ENCODE peak calls at places on chromosomes 2 and 18, in four cellular contexts. Q, D, A and M are unnamed samples.
A peak's percentile ranks its signal among the peaks of the same experiment; 100 is the strongest.

GRCh38 chr2:218605438-218605837 is 2.3 kb upstream of the PLCD4 start:
- DNase-seq in Q (no peak), D (no peak), A (no peak), M (peak; percentile 62)

GRCh38 chr18:42163316-42163715 is 208.3 kb downstream of the PIK3C3 start:
- DNase-seq in Q (no peak), D (no peak), A (no peak), M (no peak)

GRCh38 chr2:118945921-118946320 is 3.9 kb downstream of the MARCO start:
- DNase-seq in Q (no peak), D (no peak), A (no peak), M (no peak)

GRCh38 chr18:9173770-9174233 is 37.2 kb downstream of the ANKRD12 start:
- DNase-seq in Q (no peak), D (no peak), A (no peak), M (no peak)

GRCh38 chr2:126788113-126788512 is 110.6 kb upstream of the TEX51 start:
- DNase-seq in Q (no peak), D (no peak), A (no peak), M (no peak)

GRCh38 chr2:45004569-45005181 is 4.6 kb downstream of the SIX2 start:
- DNase-seq in Q (no peak), D (no peak), A (no peak), M (no peak)

GRCh38 chr2:65576861-65577601 is 144.6 kb upstream of the SPRED2 start:
- DNase-seq in Q (no peak), D (peak; percentile 90), A (peak; percentile 91), M (no peak)

GRCh38 chr2:112048887-112049286 is 6.2 kb upstream of the TMEM87B start:
- DNase-seq in Q (peak; percentile 45), D (peak; percentile 59), A (peak; percentile 71), M (peak; percentile 42)

GRCh38 chr2:215498411-215498810 is 62.5 kb upstream of the FN1 start:
- DNase-seq in Q (peak; percentile 8), D (no peak), A (peak; percentile 84), M (no peak)

GRCh38 chr2:228065686-228066085 is 115.8 kb downstream of the SPHKAP start:
- DNase-seq in Q (no peak), D (no peak), A (no peak), M (no peak)

GRCh38 chr18:22915337-22915736 is 17.8 kb upstream of the RBBP8 start:
- DNase-seq in Q (no peak), D (no peak), A (no peak), M (no peak)

GRCh38 chr2:150125188-150125587 is 362.3 kb downstream of the RND3 start:
- DNase-seq in Q (no peak), D (no peak), A (no peak), M (no peak)

GRCh38 chr2:105873721-105874120 is 129.0 kb downstream of the NCK2 start:
- DNase-seq in Q (peak; percentile 85), D (no peak), A (peak; percentile 42), M (no peak)

GRCh38 chr2:70685771-70686171 is 82.2 kb downstream of the ADD2 start:
- DNase-seq in Q (peak; percentile 44), D (no peak), A (no peak), M (no peak)

GRCh38 chr18:78625895-78626294 is 353.7 kb upstream of the SALL3 start:
- DNase-seq in Q (no peak), D (no peak), A (no peak), M (no peak)

GRCh38 chr2:38535745-38536506 is 66.8 kb downstream of the HNRNPLL start:
- DNase-seq in Q (peak; percentile 83), D (peak; percentile 37), A (peak; percentile 67), M (peak; percentile 97)

GRCh38 chr2:235950473-235950809 is 217.7 kb downstream of the GBX2 start:
- DNase-seq in Q (no peak), D (no peak), A (no peak), M (no peak)

DNA sequence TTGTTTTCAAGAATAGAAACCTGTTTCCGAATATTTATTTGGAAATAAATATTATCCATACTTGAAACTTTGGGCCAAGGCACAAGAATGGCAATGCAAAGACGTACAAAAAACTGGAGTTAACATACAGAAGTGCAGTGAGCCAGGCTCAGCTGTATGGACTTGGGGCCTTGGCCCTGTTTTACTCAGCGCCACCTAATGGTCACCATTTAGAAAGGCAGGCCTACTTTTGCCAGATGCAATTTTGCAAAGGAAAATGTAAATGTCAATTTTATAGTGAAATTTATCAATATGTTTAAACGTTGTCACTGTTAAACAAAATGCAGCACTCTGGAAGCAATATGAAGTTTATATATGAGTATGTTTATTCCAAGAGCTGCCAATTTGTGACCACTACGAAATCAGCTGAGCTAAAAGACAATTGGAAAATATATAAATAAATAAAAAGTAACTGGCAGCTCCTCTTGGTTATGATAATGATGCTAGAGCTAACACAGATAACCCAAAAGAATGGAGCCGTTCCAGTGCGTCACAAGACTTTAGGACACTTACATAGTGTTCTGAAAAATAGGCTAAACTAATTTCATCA is 155.0 kb downstream of the ARHGAP15 start:
- DNase-seq in Q (peak; percentile 13), D (peak; percentile 47), A (peak; percentile 35), M (peak; percentile 16)
- TF ChIP-seq ELF1 in Q (no peak), D (no peak), A (no peak), M (no peak)

DNA sequence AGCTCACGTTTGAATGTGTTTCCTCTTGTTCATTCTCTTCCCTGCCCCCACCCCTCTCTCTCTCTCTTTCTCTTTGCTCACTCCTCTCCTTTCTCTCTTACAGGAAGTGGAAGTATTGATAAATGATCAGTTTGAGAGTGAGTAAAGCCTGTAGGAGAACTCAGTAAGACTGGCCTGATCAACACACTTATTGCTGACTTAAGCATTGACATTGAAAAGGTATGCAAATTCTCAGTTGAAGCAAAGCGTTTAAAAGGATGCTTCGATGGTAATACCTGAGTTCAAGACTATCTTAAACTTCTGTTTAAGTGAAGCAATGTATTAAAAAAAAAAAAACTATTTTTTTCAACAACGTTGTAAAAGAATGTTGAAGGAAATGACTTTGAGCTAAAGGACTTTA is 115.7 kb upstream of the DDX18 start:
- DNase-seq in Q (no peak), D (no peak), A (no peak), M (no peak)
- TF ChIP-seq ELF1 in Q (no peak), D (no peak), A (no peak), M (no peak)

GRCh38 chr18:36688020-36688965 is 140.5 kb downstream of the TPGS2 start:
- DNase-seq in Q (peak; percentile 78), D (peak; percentile 52), A (peak; percentile 52), M (peak; percentile 70)

GRCh38 chr18:36695806-36696205 is 133.0 kb downstream of the TPGS2 start:
- DNase-seq in Q (no peak), D (no peak), A (no peak), M (no peak)

GRCh38 chr18:36693931-36694661 is 134.7 kb downstream of the TPGS2 start:
- DNase-seq in Q (no peak), D (no peak), A (peak; percentile 38), M (no peak)

GRCh38 chr18:36692909-36693308 is 135.9 kb downstream of the TPGS2 start:
- DNase-seq in Q (no peak), D (no peak), A (no peak), M (peak; percentile 35)

GRCh38 chr18:36692331-36692730 is 136.5 kb downstream of the TPGS2 start:
- DNase-seq in Q (no peak), D (no peak), A (no peak), M (peak; percentile 37)
- TF ChIP-seq ELF1 in Q (no peak), D (no peak), A (no peak), M (no peak)

GRCh38 chr2:231887756-231888155 is 38.4 kb downstream of the NPPC start:
- DNase-seq in Q (no peak), D (no peak), A (no peak), M (no peak)

GRCh38 chr2:231883468-231883881 is 42.7 kb downstream of the NPPC start:
- DNase-seq in Q (no peak), D (no peak), A (no peak), M (no peak)

GRCh38 chr2:231886071-231886681 is 40.0 kb downstream of the NPPC start:
- DNase-seq in Q (no peak), D (no peak), A (no peak), M (no peak)

DNA sequence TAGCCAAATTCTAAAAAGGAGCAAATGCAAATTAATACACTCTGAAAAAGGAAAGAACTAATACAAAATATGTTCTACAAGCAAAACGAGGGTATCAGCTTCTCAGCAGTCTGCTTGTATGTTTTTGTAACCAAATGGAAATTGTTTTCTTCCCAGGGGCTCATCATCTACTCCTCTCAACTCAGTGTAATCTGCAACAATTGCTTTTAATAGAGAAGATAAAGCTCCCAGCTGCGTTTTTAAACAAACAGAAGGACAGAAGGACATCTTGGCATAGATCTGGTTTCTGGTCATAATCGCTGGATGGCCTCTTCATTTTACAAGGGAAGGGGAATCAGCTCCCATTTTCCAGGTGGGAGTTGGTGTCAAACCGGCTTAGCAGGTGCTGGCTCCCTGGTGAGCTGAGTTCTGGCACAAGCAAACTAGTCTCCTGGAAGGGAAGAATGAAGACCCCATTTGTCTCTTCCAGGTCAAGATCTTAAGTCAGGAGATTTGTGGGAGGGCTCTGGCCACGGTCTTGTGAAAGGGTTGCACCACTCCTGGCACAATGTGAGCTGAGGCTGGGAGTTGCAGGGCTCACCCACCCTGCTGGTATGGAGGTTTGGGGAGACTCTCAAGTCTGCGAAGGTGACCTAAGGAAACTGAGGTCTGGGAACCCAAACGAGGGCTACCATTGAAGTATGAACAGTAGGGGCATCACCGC is 41.6 kb downstream of the NPPC start:
- DNase-seq in Q (no peak), D (no peak), A (no peak), M (no peak)
- TF ChIP-seq ELF1 in Q (no peak), D (no peak), A (no peak), M (no peak)

GRCh38 chr2:220185766-220186165 is 558.3 kb downstream of the SLC4A3 start:
- DNase-seq in Q (no peak), D (no peak), A (no peak), M (no peak)

GRCh38 chr2:220191737-220192136 is 564.3 kb downstream of the SLC4A3 start:
- DNase-seq in Q (no peak), D (no peak), A (no peak), M (no peak)

GRCh38 chr2:220191031-220191430 is 563.6 kb downstream of the SLC4A3 start:
- DNase-seq in Q (no peak), D (no peak), A (no peak), M (no peak)

GRCh38 chr2:220192994-220193753 is 565.7 kb downstream of the SLC4A3 start:
- DNase-seq in Q (no peak), D (no peak), A (no peak), M (no peak)

GRCh38 chr2:220188031-220188430 is 560.6 kb downstream of the SLC4A3 start:
- DNase-seq in Q (no peak), D (no peak), A (no peak), M (no peak)
- TF ChIP-seq ELF1 in Q (no peak), D (no peak), A (no peak), M (no peak)

GRCh38 chr18:55651236-55651635 is 63.2 kb upstream of the TCF4 start:
- DNase-seq in Q (no peak), D (no peak), A (no peak), M (no peak)

GRCh38 chr18:55647331-55647730 is 59.3 kb upstream of the TCF4 start:
- DNase-seq in Q (no peak), D (no peak), A (no peak), M (no peak)

DNA sequence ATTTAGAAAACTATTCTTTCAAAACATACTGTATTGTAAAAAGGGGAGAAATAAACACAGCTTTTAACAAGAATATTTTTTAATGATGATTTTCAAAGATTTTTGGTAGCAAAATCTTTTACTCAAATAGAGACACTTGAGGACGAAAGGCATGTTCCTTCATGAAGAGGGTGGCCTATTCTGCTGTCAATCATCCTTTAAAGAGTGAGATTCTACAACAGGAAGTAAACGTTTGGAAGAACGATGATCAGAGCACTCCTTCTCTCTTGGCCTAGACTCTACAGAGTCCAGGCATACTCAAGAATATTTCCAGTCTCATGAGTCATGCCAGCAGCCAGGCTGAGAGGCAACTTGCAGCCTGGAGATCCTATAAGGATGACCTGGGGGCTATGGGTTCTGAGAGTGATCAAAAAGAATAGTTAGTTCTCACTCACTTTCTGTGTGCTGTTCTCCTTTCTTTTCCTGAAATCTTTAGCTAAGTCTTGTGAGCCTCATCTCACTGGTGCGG is 62.4 kb upstream of the TCF4 start:
- DNase-seq in Q (no peak), D (no peak), A (no peak), M (no peak)
- TF ChIP-seq ELF1 in Q (no peak), D (no peak), A (no peak), M (no peak)